ENCODE peak calls at places on chromosomes 11 and 22, in eight cellular contexts. G is AG04449, I is adrenal gland, P is brain microvascular endothelial cell, F is AG04450, B is neural progenitor cell, C is A549, A is MCF 10A. L is an unnamed sample.

GRCh38 chr11:115256326-115257197 is 247.7 kb downstream of the CADM1 start:
- DNase-seq in G (no peak), I (no peak), P (no peak), F (no peak), B (no peak), C (no peak), A (no peak), L (peak; percentile 38)

GRCh38 chr22:36236338-36237319 is 2.7 kb downstream of the APOL2 start:
- DNase-seq in G (no peak), I (peak; percentile 24), P (no peak), F (no peak), B (peak; percentile 20), C (no peak), A (no peak), L (no peak)

GRCh38 chr11:75237050-75237449 is 3.5 kb upstream of the TPBGL start:
- DNase-seq in G (no peak), I (no peak), P (no peak), F (no peak), B (no peak), C (no peak), A (no peak), L (no peak)

GRCh38 chr11:114162719-114163123 is 103.2 kb downstream of the ZBTB16 start:
- DNase-seq in G (peak; percentile 72), I (peak; percentile 97), P (peak; percentile 96), F (peak; percentile 88), B (no peak), C (peak; percentile 35), A (peak; percentile 99), L (no peak)

GRCh38 chr11:133841279-133842043 is 3.9 kb downstream of the SPATA19 start:
- DNase-seq in G (no peak), I (no peak), P (no peak), F (no peak), B (no peak), C (no peak), A (no peak), L (peak; percentile 10)

GRCh38 chr22:41000941-41001721 is 50.0 kb downstream of the RBX1 start:
- DNase-seq in G (no peak), I (no peak), P (no peak), F (no peak), B (no peak), C (no peak), A (no peak), L (no peak)

GRCh38 chr11:34546511-34547206 is 33.1 kb upstream of the ELF5 start:
- DNase-seq in G (no peak), I (no peak), P (no peak), F (no peak), B (peak; percentile 74), C (no peak), A (no peak), L (no peak)

GRCh38 chr11:120305286-120305685 is 19.8 kb upstream of the TLCD5 start:
- DNase-seq in G (no peak), I (no peak), P (no peak), F (no peak), B (no peak), C (no peak), A (peak; percentile 43), L (no peak)

GRCh38 chr11:7186190-7186589 is 65.5 kb upstream of the SYT9 start:
- DNase-seq in G (peak; percentile 21), I (no peak), P (peak; percentile 13), F (no peak), B (no peak), C (no peak), A (no peak), L (no peak)

GRCh38 chr11:36500315-36500721 is 9.8 kb downstream of the TRAF6 start:
- DNase-seq in G (peak; percentile 63), I (peak; percentile 52), P (peak; percentile 94), F (peak; percentile 77), B (peak; percentile 30), C (peak; percentile 10), A (peak; percentile 69), L (peak; percentile 53)

GRCh38 chr11:126542621-126543020 is 187.1 kb downstream of the ST3GAL4 start:
- DNase-seq in G (no peak), I (no peak), P (no peak), F (no peak), B (no peak), C (no peak), A (no peak), L (no peak)

GRCh38 chr11:78200553-78200952 is 11.8 kb downstream of the USP35 start:
- DNase-seq in G (no peak), I (no peak), P (no peak), F (no peak), B (no peak), C (no peak), A (no peak), L (no peak)

GRCh38 chr11:13303668-13304649 is 26.4 kb downstream of the BMAL1 start:
- DNase-seq in G (no peak), I (no peak), P (no peak), F (no peak), B (no peak), C (no peak), A (no peak), L (no peak)

GRCh38 chr11:65382804-65383368 is 440 bp upstream of the SLC25A45 start:
- DNase-seq in G (no peak), I (peak; percentile 94), P (no peak), F (no peak), B (no peak), C (peak; percentile 58), A (peak; percentile 97), L (no peak)

GRCh38 chr11:2655834-2656622 is 43.8 kb downstream of the KCNQ1OT1 start:
- DNase-seq in G (no peak), I (no peak), P (peak; percentile 21), F (no peak), B (no peak), C (no peak), A (peak; percentile 59), L (no peak)

GRCh38 chr11:109362059-109362458 is 59.9 kb upstream of the C11orf87 start:
- DNase-seq in G (no peak), I (no peak), P (peak; percentile 14), F (no peak), B (no peak), C (no peak), A (peak; percentile 24), L (no peak)

GRCh38 chr22:44159230-44159629 is 21.5 kb upstream of the PARVG start:
- DNase-seq in G (no peak), I (no peak), P (no peak), F (no peak), B (no peak), C (no peak), A (no peak), L (no peak)

GRCh38 chr11:57248780-57249383 is 11.8 kb upstream of the APLNR start:
- DNase-seq in G (no peak), I (peak; percentile 67), P (peak; percentile 77), F (peak; percentile 32), B (peak; percentile 89), C (peak; percentile 80), A (peak; percentile 68), L (no peak)

GRCh38 chr11:64456509-64457320 is 97.8 kb downstream of the RPS6KA4 start:
- DNase-seq in G (no peak), I (no peak), P (no peak), F (no peak), B (no peak), C (no peak), A (no peak), L (no peak)

GRCh38 chr11:65300621-65301290 is 13.9 kb upstream of the CDC42EP2 start:
- DNase-seq in G (no peak), I (no peak), P (no peak), F (no peak), B (no peak), C (no peak), A (no peak), L (no peak)

GRCh38 chr11:88352139-88352538 is 14.6 kb upstream of the CTSC start:
- DNase-seq in G (no peak), I (no peak), P (peak; percentile 57), F (no peak), B (no peak), C (no peak), A (no peak), L (no peak)

GRCh38 chr22:29269230-29269604 is 1.1 kb downstream of the EWSR1 start:
- DNase-seq in G (no peak), I (no peak), P (no peak), F (no peak), B (no peak), C (no peak), A (no peak), L (no peak)

GRCh38 chr11:48107188-48107704 is 109.4 kb upstream of the OR4B1 start:
- DNase-seq in G (no peak), I (no peak), P (no peak), F (no peak), B (no peak), C (no peak), A (no peak), L (peak; percentile 68)

GRCh38 chr11:17473071-17473744 is 3.4 kb downstream of the ABCC8 start:
- DNase-seq in G (no peak), I (no peak), P (peak; percentile 7), F (no peak), B (peak; percentile 84), C (peak; percentile 95), A (peak; percentile 45), L (no peak)
- TF ChIP-seq CTCF in G (peak; percentile 12), I (no peak), P (peak; percentile 47), F (peak; percentile 30), B (peak; percentile 69), C (peak; percentile 62), A (no peak), L (no peak)

GRCh38 chr11:44326615-44327475 is 16.9 kb upstream of the ALX4 start:
- DNase-seq in G (no peak), I (no peak), P (no peak), F (no peak), B (no peak), C (no peak), A (peak; percentile 25), L (no peak)
- TF ChIP-seq CTCF in G (peak; percentile 4), I (no peak), P (peak; percentile 33), F (peak; percentile 24), B (peak; percentile 31), C (peak; percentile 20), A (no peak), L (peak; percentile 4)

DNA sequence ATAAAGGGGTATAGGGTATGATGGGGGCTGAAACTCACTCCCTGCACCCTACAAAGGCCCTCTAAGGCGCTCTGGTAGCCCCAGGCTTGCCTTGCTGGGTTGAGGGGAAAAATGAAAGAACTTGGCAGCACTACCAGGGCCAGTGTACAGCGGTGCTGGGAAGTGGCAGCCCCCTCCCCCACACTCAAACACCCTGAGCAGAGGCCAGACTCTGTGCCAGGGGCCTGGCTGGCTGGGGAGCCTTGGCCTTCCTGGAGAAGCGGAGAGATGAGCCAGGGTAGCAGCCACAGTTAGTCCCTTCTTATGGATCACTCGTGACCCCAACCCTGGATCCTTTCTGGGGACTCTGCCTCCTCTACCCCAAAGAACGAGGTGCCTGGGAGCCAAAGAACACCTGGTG is 2.7 kb downstream of the TMEM134 start:
- DNase-seq in G (no peak), I (peak; percentile 51), P (no peak), F (no peak), B (no peak), C (no peak), A (no peak), L (no peak)
- TF ChIP-seq CTCF in G (no peak), I (no peak), P (no peak), F (no peak), B (no peak), C (no peak), A (no peak), L (no peak)

DNA sequence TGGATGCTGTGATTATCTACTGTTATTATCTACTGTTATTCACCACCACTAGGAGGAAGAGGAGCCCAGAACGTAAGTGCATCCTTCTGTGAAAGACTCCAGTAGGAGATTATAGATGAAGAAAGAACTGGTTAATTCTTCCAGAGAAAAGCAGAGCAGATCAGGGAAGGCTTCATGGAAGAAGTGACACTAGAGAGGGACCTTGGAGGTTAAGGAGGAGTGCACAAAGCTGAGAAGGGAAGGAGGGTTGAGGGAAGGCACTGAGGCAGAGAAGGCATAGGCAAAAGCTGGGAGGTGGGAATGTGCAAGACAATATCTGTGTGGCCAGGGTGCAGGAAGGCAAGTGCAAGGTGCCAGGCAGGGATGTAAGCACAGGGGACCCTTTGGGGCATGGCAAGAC is 13.5 kb downstream of the CRYBB1 start:
- DNase-seq in G (no peak), I (no peak), P (no peak), F (no peak), B (no peak), C (no peak), A (no peak), L (no peak)
- TF ChIP-seq CTCF in G (no peak), I (no peak), P (peak; percentile 4), F (no peak), B (no peak), C (no peak), A (no peak), L (no peak)